ENCODE peak calls at places on chromosomes 11 and 22, in nine cellular contexts. One of them, this sample, is unnamed.

GRCh38 chr11:63564785-63565350 is 1.7 kb upstream of the PLAAT2 start:
- DNase-seq in sigmoid colon: no peak
- DNase-seq in IMR-90: no peak
- DNase-seq in stomach: peak; percentile 73
- DNase-seq in A549: no peak
- DNase-seq in heart left ventricle: no peak
- DNase-seq in HCT116: no peak
- DNase-seq in lower leg skin: no peak
- DNase-seq in testis: no peak
- DNase-seq in this sample: no peak

GRCh38 chr22:49300951-49301397 is 526.7 kb downstream of the BRD1 start:
- DNase-seq in sigmoid colon: no peak
- DNase-seq in IMR-90: no peak
- DNase-seq in stomach: peak; percentile 14
- DNase-seq in A549: no peak
- DNase-seq in heart left ventricle: no peak
- DNase-seq in HCT116: no peak
- DNase-seq in lower leg skin: no peak
- DNase-seq in testis: no peak
- DNase-seq in this sample: peak; percentile 15

GRCh38 chr11:64754124-64754918 is 5.5 kb downstream of the PYGM start:
- DNase-seq in sigmoid colon: peak; percentile 53
- DNase-seq in IMR-90: no peak
- DNase-seq in stomach: no peak
- DNase-seq in A549: no peak
- DNase-seq in heart left ventricle: no peak
- DNase-seq in HCT116: no peak
- DNase-seq in lower leg skin: no peak
- DNase-seq in testis: peak; percentile 75
- DNase-seq in this sample: no peak

GRCh38 chr11:122093731-122094130 is 22.3 kb downstream of the BLID start:
- DNase-seq in sigmoid colon: no peak
- DNase-seq in IMR-90: peak; percentile 83
- DNase-seq in stomach: no peak
- DNase-seq in A549: no peak
- DNase-seq in heart left ventricle: no peak
- DNase-seq in HCT116: no peak
- DNase-seq in lower leg skin: no peak
- DNase-seq in testis: no peak
- DNase-seq in this sample: no peak

GRCh38 chr11:126647735-126648134 is 292.2 kb downstream of the ST3GAL4 start:
- DNase-seq in sigmoid colon: no peak
- DNase-seq in IMR-90: peak; percentile 87
- DNase-seq in stomach: no peak
- DNase-seq in A549: peak; percentile 46
- DNase-seq in heart left ventricle: no peak
- DNase-seq in HCT116: peak; percentile 2
- DNase-seq in lower leg skin: no peak
- DNase-seq in testis: no peak
- DNase-seq in this sample: no peak

GRCh38 chr11:65041206-65042035 is at the start of gene SAC3D1:
- DNase-seq in sigmoid colon: no peak
- DNase-seq in IMR-90: peak; percentile 17
- DNase-seq in stomach: peak; percentile 67
- DNase-seq in A549: peak; percentile 55
- DNase-seq in heart left ventricle: no peak
- DNase-seq in HCT116: peak; percentile 19
- DNase-seq in lower leg skin: no peak
- DNase-seq in testis: peak; percentile 53
- DNase-seq in this sample: peak; percentile 79

GRCh38 chr22:38246046-38246658 is 26.7 kb downstream of the TMEM184B start:
- DNase-seq in sigmoid colon: no peak
- DNase-seq in IMR-90: no peak
- DNase-seq in stomach: no peak
- DNase-seq in A549: no peak
- DNase-seq in heart left ventricle: no peak
- DNase-seq in HCT116: no peak
- DNase-seq in lower leg skin: no peak
- DNase-seq in testis: no peak
- DNase-seq in this sample: no peak

GRCh38 chr11:65793144-65793581 is 6.3 kb downstream of the OVOL1 start:
- DNase-seq in sigmoid colon: no peak
- DNase-seq in IMR-90: no peak
- DNase-seq in stomach: peak; percentile 95
- DNase-seq in A549: no peak
- DNase-seq in heart left ventricle: no peak
- DNase-seq in HCT116: no peak
- DNase-seq in lower leg skin: peak; percentile 67
- DNase-seq in testis: no peak
- DNase-seq in this sample: peak; percentile 76

DNA sequence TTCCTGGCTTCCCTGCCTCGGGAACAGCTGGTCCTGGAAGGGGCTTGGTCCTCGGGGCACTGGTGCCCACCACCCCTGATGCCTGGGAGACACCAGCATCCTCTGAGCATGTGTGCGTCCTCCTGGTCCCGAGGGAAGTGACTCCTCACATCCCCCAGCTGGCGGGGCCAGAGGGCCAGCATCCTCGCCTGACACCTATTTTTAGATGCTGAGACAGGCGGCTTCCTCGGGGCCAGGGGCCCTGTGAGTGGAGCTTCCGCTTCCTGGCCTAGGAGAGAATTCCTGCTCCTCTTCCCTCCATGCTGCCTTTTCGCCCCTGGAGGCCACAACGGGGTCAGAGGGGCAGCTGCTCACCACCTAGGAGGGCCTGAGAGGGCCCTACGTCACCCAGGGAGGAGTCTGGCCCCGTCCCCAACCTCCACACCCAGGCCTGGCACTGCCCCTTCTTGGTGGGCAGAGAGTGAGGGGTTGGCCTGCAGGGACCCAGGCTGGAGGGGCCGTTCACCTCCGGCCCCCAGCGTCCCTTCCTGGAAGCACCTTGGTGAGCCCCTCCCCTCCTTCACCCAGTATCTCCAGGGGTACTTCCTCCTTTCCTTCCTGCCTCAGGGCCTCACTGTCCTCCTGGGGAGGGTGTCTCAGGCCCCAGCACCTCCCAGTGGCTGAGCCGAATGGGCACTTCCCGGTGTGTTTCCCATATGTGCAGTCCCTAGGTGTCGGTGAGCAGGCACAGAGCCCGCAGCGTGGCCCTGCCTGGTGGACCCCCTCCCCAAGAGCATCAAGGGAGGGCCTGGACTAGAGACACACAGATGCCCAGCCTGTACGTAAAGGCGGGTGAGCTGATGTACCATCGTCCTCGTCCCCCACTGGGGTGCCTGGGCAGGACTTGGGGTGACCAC is 6.1 kb downstream of the CD81 start:
- DNase-seq in sigmoid colon: peak; percentile 92
- DNase-seq in IMR-90: peak; percentile 63
- DNase-seq in stomach: no peak
- DNase-seq in A549: no peak
- DNase-seq in heart left ventricle: peak; percentile 89
- DNase-seq in HCT116: no peak
- DNase-seq in lower leg skin: no peak
- DNase-seq in testis: peak; percentile 72
- DNase-seq in this sample: no peak
- TF ChIP-seq CTCF in sigmoid colon: no peak
- TF ChIP-seq CTCF in IMR-90: no peak
- TF ChIP-seq CTCF in stomach: no peak
- TF ChIP-seq CTCF in A549: no peak
- TF ChIP-seq CTCF in heart left ventricle: peak; percentile 25
- TF ChIP-seq CTCF in HCT116: no peak
- TF ChIP-seq CTCF in lower leg skin: no peak
- TF ChIP-seq CTCF in testis: no peak
- TF ChIP-seq CTCF in this sample: no peak

GRCh38 chr22:19898831-19899567 is 42.6 kb upstream of the COMT start:
- DNase-seq in sigmoid colon: no peak
- DNase-seq in IMR-90: no peak
- DNase-seq in stomach: no peak
- DNase-seq in A549: no peak
- DNase-seq in heart left ventricle: no peak
- DNase-seq in HCT116: no peak
- DNase-seq in lower leg skin: no peak
- DNase-seq in testis: no peak
- DNase-seq in this sample: no peak
- TF ChIP-seq POLR2A in sigmoid colon: no peak
- TF ChIP-seq POLR2A in IMR-90: no peak
- TF ChIP-seq POLR2A in stomach: no peak
- TF ChIP-seq POLR2A in A549: no peak
- TF ChIP-seq POLR2A in heart left ventricle: no peak
- TF ChIP-seq POLR2A in HCT116: no peak
- TF ChIP-seq POLR2A in lower leg skin: no peak
- TF ChIP-seq POLR2A in testis: no peak
- TF ChIP-seq POLR2A in this sample: no peak

GRCh38 chr22:24189249-24190158 is 8.2 kb downstream of the SUSD2 start:
- DNase-seq in sigmoid colon: peak; percentile 87
- DNase-seq in IMR-90: peak; percentile 50
- DNase-seq in stomach: peak; percentile 84
- DNase-seq in A549: peak; percentile 84
- DNase-seq in heart left ventricle: peak; percentile 75
- DNase-seq in HCT116: no peak
- DNase-seq in lower leg skin: peak; percentile 63
- DNase-seq in testis: peak; percentile 78
- DNase-seq in this sample: peak; percentile 74

GRCh38 chr22:24190159-24190540 is 8.9 kb downstream of the SUSD2 start:
- DNase-seq in sigmoid colon: peak; percentile 67
- DNase-seq in IMR-90: no peak
- DNase-seq in stomach: no peak
- DNase-seq in A549: no peak
- DNase-seq in heart left ventricle: no peak
- DNase-seq in HCT116: no peak
- DNase-seq in lower leg skin: no peak
- DNase-seq in testis: no peak
- DNase-seq in this sample: no peak

GRCh38 chr22:24190566-24191208 is 9.4 kb downstream of the SUSD2 start:
- DNase-seq in sigmoid colon: peak; percentile 57
- DNase-seq in IMR-90: no peak
- DNase-seq in stomach: no peak
- DNase-seq in A549: no peak
- DNase-seq in heart left ventricle: no peak
- DNase-seq in HCT116: no peak
- DNase-seq in lower leg skin: no peak
- DNase-seq in testis: no peak
- DNase-seq in this sample: peak; percentile 45

GRCh38 chr22:24191893-24192292 is 10.6 kb downstream of the SUSD2 start:
- DNase-seq in sigmoid colon: no peak
- DNase-seq in IMR-90: no peak
- DNase-seq in stomach: no peak
- DNase-seq in A549: no peak
- DNase-seq in heart left ventricle: no peak
- DNase-seq in HCT116: no peak
- DNase-seq in lower leg skin: no peak
- DNase-seq in testis: no peak
- DNase-seq in this sample: peak; percentile 31

DNA sequence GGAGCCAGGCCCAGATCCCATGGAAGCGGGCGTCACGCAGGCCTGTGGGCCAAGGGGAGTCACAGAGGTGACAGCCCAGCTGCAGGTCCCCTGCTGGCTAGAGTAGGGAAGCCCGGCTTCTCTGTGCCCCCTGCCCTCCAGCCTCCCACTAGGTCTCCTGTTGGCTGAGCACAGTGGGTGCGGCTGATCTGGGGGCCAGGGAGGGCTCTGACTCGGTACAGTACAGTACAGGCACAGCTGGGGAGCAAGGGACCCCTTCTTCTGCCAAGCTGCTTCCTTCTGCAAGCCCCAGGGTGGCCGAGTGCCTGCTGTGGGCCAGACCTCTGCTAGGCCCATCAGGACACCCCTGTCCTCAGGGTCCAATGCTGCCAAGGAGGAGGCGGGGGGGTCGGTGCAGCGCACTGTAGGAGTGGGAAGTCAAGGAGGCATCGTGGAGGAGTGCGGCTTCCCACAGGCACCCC is 10.1 kb downstream of the SUSD2 start:
- DNase-seq in sigmoid colon: no peak
- DNase-seq in IMR-90: no peak
- DNase-seq in stomach: no peak
- DNase-seq in A549: no peak
- DNase-seq in heart left ventricle: no peak
- DNase-seq in HCT116: no peak
- DNase-seq in lower leg skin: no peak
- DNase-seq in testis: no peak
- DNase-seq in this sample: no peak
- TF ChIP-seq CTCF in sigmoid colon: no peak
- TF ChIP-seq CTCF in IMR-90: no peak
- TF ChIP-seq CTCF in stomach: no peak
- TF ChIP-seq CTCF in A549: no peak
- TF ChIP-seq CTCF in heart left ventricle: no peak
- TF ChIP-seq CTCF in HCT116: peak; percentile 28
- TF ChIP-seq CTCF in lower leg skin: no peak
- TF ChIP-seq CTCF in testis: no peak
- TF ChIP-seq CTCF in this sample: no peak

GRCh38 chr11:72004515-72005346 is 6.0 kb downstream of the IL18BP start:
- DNase-seq in sigmoid colon: no peak
- DNase-seq in IMR-90: no peak
- DNase-seq in stomach: no peak
- DNase-seq in A549: no peak
- DNase-seq in heart left ventricle: no peak
- DNase-seq in HCT116: no peak
- DNase-seq in lower leg skin: no peak
- DNase-seq in testis: no peak
- DNase-seq in this sample: no peak

GRCh38 chr11:72006309-72007088 is 7.8 kb downstream of the IL18BP start:
- DNase-seq in sigmoid colon: peak; percentile 19
- DNase-seq in IMR-90: no peak
- DNase-seq in stomach: no peak
- DNase-seq in A549: no peak
- DNase-seq in heart left ventricle: no peak
- DNase-seq in HCT116: no peak
- DNase-seq in lower leg skin: no peak
- DNase-seq in testis: no peak
- DNase-seq in this sample: no peak

GRCh38 chr11:72007089-72007476 is 8.4 kb downstream of the IL18BP start:
- DNase-seq in sigmoid colon: peak; percentile 59
- DNase-seq in IMR-90: no peak
- DNase-seq in stomach: no peak
- DNase-seq in A549: no peak
- DNase-seq in heart left ventricle: no peak
- DNase-seq in HCT116: no peak
- DNase-seq in lower leg skin: no peak
- DNase-seq in testis: no peak
- DNase-seq in this sample: no peak

GRCh38 chr11:72003776-72004171 is 5.1 kb downstream of the IL18BP start:
- DNase-seq in sigmoid colon: peak; percentile 64
- DNase-seq in IMR-90: no peak
- DNase-seq in stomach: no peak
- DNase-seq in A549: no peak
- DNase-seq in heart left ventricle: no peak
- DNase-seq in HCT116: no peak
- DNase-seq in lower leg skin: no peak
- DNase-seq in testis: no peak
- DNase-seq in this sample: no peak

DNA sequence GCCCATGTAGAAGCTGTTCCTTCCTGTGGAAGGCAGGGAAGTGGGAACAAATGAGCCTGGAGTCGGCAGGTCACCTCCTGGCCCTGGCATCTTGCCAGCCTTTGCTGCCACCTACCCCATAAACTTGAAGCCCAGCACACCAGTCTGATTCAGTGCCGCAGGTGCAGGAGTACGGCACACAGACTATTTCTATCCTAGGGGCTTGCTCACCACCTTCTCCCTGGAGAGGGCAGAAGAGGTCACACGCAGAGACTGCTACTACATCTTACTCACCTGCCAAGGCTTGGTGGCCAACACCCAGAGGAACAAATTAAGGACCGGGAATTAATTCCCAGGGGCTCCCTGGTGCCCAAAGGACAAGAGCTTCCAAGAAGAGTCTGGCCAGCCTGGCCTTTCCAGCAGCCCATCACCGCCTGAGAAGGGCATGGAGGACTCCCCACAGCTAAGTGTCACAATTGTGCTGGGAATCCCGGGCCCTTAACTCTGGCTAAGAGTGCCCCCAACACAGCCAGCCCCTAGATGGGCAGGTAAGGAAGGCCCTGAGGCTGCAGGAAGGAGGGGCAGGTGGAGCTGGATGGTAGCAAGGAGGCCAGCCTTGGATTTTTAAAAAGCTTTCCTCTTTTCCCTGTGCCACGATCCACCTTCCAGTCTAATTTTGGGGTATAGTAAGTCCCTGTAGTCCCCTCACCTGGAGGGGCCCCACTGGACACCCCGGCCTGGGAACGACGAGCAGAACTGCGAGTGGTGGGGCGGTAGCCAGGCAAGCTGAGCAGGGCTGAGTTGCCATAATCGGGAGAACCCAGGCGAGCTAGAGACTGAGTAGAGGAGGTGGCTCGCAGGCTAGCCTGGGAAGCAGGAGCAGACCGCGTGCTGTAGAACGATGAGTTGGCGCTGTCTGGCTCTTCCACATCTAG is 6.9 kb downstream of the IL18BP start:
- DNase-seq in sigmoid colon: peak; percentile 67
- DNase-seq in IMR-90: no peak
- DNase-seq in stomach: no peak
- DNase-seq in A549: no peak
- DNase-seq in heart left ventricle: no peak
- DNase-seq in HCT116: no peak
- DNase-seq in lower leg skin: no peak
- DNase-seq in testis: no peak
- DNase-seq in this sample: no peak
- TF ChIP-seq POLR2A in sigmoid colon: no peak
- TF ChIP-seq POLR2A in IMR-90: no peak
- TF ChIP-seq POLR2A in stomach: no peak
- TF ChIP-seq POLR2A in A549: no peak
- TF ChIP-seq POLR2A in heart left ventricle: no peak
- TF ChIP-seq POLR2A in HCT116: no peak
- TF ChIP-seq POLR2A in lower leg skin: no peak
- TF ChIP-seq POLR2A in testis: no peak
- TF ChIP-seq POLR2A in this sample: no peak

This sample was measured in right lobe of liver.